ENCODE peak calls at places on chromosomes 13 and 19, in eight cellular contexts. H is activated CD8-positive, alpha-beta memory T cell treated with anti-CD3 and anti-CD28 coated beads for 1 hour; L is T-cell; K is smooth muscle cell of the brain vasculature; U is epithelial cell of esophagus; B is K562; N is fibroblast of lung; P is activated gamma-delta T cell treated with Interleukin-2 at 50 U/mL for 16 hours. D is an unnamed sample.

GRCh38 chr19:14686411-14686810 is 3.4 kb upstream of the ZNF333 start:
- DNase-seq in U (peak; percentile 43), N (peak; percentile 38), H (no peak), L (no peak), B (peak; percentile 48), K (no peak), P (no peak), D (peak; percentile 5)

GRCh38 chr13:20873348-20873747 is 29.2 kb downstream of the XPO4 start:
- DNase-seq in U (peak; percentile 74), L (no peak), P (no peak), H (no peak), K (no peak), B (no peak), N (peak; percentile 50), D (no peak)

GRCh38 chr19:19461671-19462622 is 53.4 kb downstream of the TSSK6 start:
- DNase-seq in P (peak; percentile 29), H (no peak), N (peak; percentile 70), L (no peak), K (peak; percentile 45), B (peak; percentile 38), U (peak; percentile 34), D (no peak)

GRCh38 chr19:18503337-18503970 is 18.4 kb downstream of the ELL start:
- DNase-seq in N (no peak), H (no peak), B (no peak), L (no peak), U (no peak), P (no peak), K (no peak), D (no peak)

GRCh38 chr19:42501733-42502132 is 26.5 kb downstream of the CEACAM1 start:
- DNase-seq in N (no peak), P (no peak), H (no peak), U (no peak), L (no peak), B (no peak), K (no peak), D (no peak)

GRCh38 chr13:48251616-48252081 is 18.6 kb downstream of the ITM2B start:
- DNase-seq in H (no peak), U (no peak), L (no peak), K (no peak), P (no peak), N (peak; percentile 91), B (no peak), D (no peak)

GRCh38 chr13:112954488-112955270 is 14.3 kb upstream of the MCF2L start:
- DNase-seq in K (no peak), L (no peak), H (no peak), N (no peak), U (no peak), P (no peak), B (no peak), D (no peak)

GRCh38 chr19:50562329-50562728 is 5.9 kb downstream of the LRRC4B start:
- DNase-seq in N (no peak), B (peak; percentile 31), U (no peak), K (no peak), L (no peak), H (no peak), P (no peak), D (no peak)

GRCh38 chr19:36215276-36216171 is 618 bp downstream of the ZNF146 start:
- DNase-seq in H (no peak), N (peak; percentile 60), K (no peak), L (no peak), B (peak; percentile 57), U (peak; percentile 22), P (no peak), D (no peak)

GRCh38 chr13:61123533-61124269 is 291.9 kb downstream of the PCDH20 start:
- DNase-seq in U (no peak), P (no peak), L (no peak), N (no peak), K (no peak), B (no peak), H (no peak), D (no peak)